ENCODE peak calls at places on chromosomes 4 and X, in four cellular contexts. One of them, this sample, is unnamed.

GRCh38 chrX:148265829-148266228 is 234.6 kb upstream of the AFF2 start:
- DNase-seq in H54: no peak
- DNase-seq in NCI-H69: no peak
- DNase-seq in activated T-helper 1 cell treated with anti-CD3 and anti-CD28 coated beads, Interleukin-2, amount 50 U/mL, for 16 hours: no peak
- DNase-seq in this sample: no peak

GRCh38 chr4:3121596-3121995 is 47.1 kb downstream of the HTT start:
- DNase-seq in H54: no peak
- DNase-seq in activated T-helper 1 cell treated with anti-CD3 and anti-CD28 coated beads, Interleukin-2, amount 50 U/mL, for 16 hours: no peak
- DNase-seq in NCI-H69: no peak
- DNase-seq in this sample: no peak

GRCh38 chr4:52718123-52718522 is 33.1 kb downstream of the ERVMER34-1 start:
- DNase-seq in activated T-helper 1 cell treated with anti-CD3 and anti-CD28 coated beads, Interleukin-2, amount 50 U/mL, for 16 hours: no peak
- DNase-seq in H54: no peak
- DNase-seq in NCI-H69: no peak
- DNase-seq in this sample: peak

GRCh38 chr4:702618-703048 is 3.0 kb upstream of the PCGF3 start:
- DNase-seq in H54: no peak
- DNase-seq in activated T-helper 1 cell treated with anti-CD3 and anti-CD28 coated beads, Interleukin-2, amount 50 U/mL, for 16 hours: no peak
- DNase-seq in NCI-H69: no peak
- DNase-seq in this sample: no peak

GRCh38 chr4:148170408-148171385 is 271.5 kb downstream of the NR3C2 start:
- DNase-seq in activated T-helper 1 cell treated with anti-CD3 and anti-CD28 coated beads, Interleukin-2, amount 50 U/mL, for 16 hours: no peak
- DNase-seq in H54: no peak
- DNase-seq in NCI-H69: peak
- DNase-seq in this sample: no peak

GRCh38 chrX:47540754-47541538 is 20.1 kb upstream of the ARAF start:
- DNase-seq in NCI-H69: peak
- DNase-seq in H54: peak
- DNase-seq in activated T-helper 1 cell treated with anti-CD3 and anti-CD28 coated beads, Interleukin-2, amount 50 U/mL, for 16 hours: no peak
- DNase-seq in this sample: peak

GRCh38 chr4:39048291-39048690 is 13.7 kb upstream of the KLHL5 start:
- DNase-seq in activated T-helper 1 cell treated with anti-CD3 and anti-CD28 coated beads, Interleukin-2, amount 50 U/mL, for 16 hours: no peak
- DNase-seq in H54: no peak
- DNase-seq in NCI-H69: no peak
- DNase-seq in this sample: no peak

GRCh38 chr4:125315571-125316390 is 1.0 kb downstream of the FAT4 start:
- DNase-seq in H54: no peak
- DNase-seq in activated T-helper 1 cell treated with anti-CD3 and anti-CD28 coated beads, Interleukin-2, amount 50 U/mL, for 16 hours: no peak
- DNase-seq in NCI-H69: peak
- DNase-seq in this sample: peak